ENCODE peak calls at places on chromosome 20, in four cellular contexts. N is type B pancreatic cell, L is OCI-LY7, H is foreskin keratinocyte. F is an unnamed sample.

GRCh38 chr20:7851031-7851490 is 89.2 kb downstream of the HAO1 start:
- DNase-seq in N (no peak), L (no peak), H (peak), F (no peak)

GRCh38 chr20:6178537-6178936 is 55.7 kb upstream of the FERMT1 start:
- DNase-seq in N (no peak), L (peak), H (peak), F (no peak)

GRCh38 chr20:21102252-21102609 is 3.9 kb downstream of the LINC00237 start:
- DNase-seq in N (no peak), L (no peak), H (no peak), F (no peak)

GRCh38 chr20:41078329-41078728 is 49.7 kb downstream of the TOP1 start:
- DNase-seq in N (no peak), L (peak), H (no peak), F (no peak)

GRCh38 chr20:19397676-19398075 is 185.2 kb downstream of the SLC24A3 start:
- DNase-seq in N (no peak), L (peak), H (peak), F (no peak)

GRCh38 chr20:60791823-60792222 is 460.2 kb upstream of the CDH4 start:
- DNase-seq in N (no peak), L (no peak), H (no peak), F (no peak)

GRCh38 chr20:4375881-4376280 is 345.8 kb upstream of the PRND start:
- DNase-seq in N (no peak), L (no peak), H (peak), F (peak)

GRCh38 chr20:45179166-45179565 is 4.5 kb downstream of the PI3 start:
- DNase-seq in N (no peak), L (no peak), H (no peak), F (no peak)

GRCh38 chr20:58010186-58010585 is 218.3 kb downstream of the ANKRD60 start:
- DNase-seq in N (peak), L (no peak), H (no peak), F (no peak)

GRCh38 chr20:47108994-47109393 is 214.4 kb downstream of the EYA2 start:
- DNase-seq in N (no peak), L (no peak), H (no peak), F (no peak)

GRCh38 chr20:7883741-7884140 is 56.5 kb downstream of the HAO1 start:
- DNase-seq in N (no peak), L (no peak), H (no peak), F (no peak)

GRCh38 chr20:62708591-62709536 is at the start of gene NTSR1:
- DNase-seq in N (no peak), L (no peak), H (peak), F (no peak)

GRCh38 chr20:48606117-48606840 is 221.5 kb downstream of the PREX1 start:
- DNase-seq in N (no peak), L (no peak), H (no peak), F (no peak)